ENCODE peak calls at places on chromosomes 4 and X, in four cellular contexts. O is HepG2, D is K562, E is GM12878. H is an unnamed sample.

GRCh38 chr4:107839166-107839565 is 14.4 kb downstream of the SGMS2 start:
- DNase-seq in O (no peak), E (no peak), D (no peak), H (no peak)

GRCh38 chr4:72473434-72473900 is 95.6 kb downstream of the ADAMTS3 start:
- DNase-seq in E (no peak), O (no peak), D (peak; percentile 71), H (no peak)

GRCh38 chr4:113482325-113482724 is 279.2 kb downstream of the CAMK2D start:
- DNase-seq in D (no peak), O (no peak), E (no peak), H (no peak)

GRCh38 chr4:38310446-38311043 is 350.3 kb downstream of the PTTG2 start:
- DNase-seq in E (peak; percentile 97), D (no peak), O (no peak), H (no peak)

GRCh38 chr4:17142232-17142711 is 243.8 kb upstream of the LDB2 start:
- DNase-seq in O (no peak), E (no peak), D (no peak), H (no peak)

GRCh38 chrX:1546601-1547275 is 9.8 kb upstream of the P2RY8 start:
- DNase-seq in E (no peak), D (no peak), O (no peak), H (no peak)

GRCh38 chr4:128349921-128350320 is 62.3 kb upstream of the PGRMC2 start:
- DNase-seq in E (no peak), D (no peak), O (peak; percentile 92), H (no peak)

GRCh38 chr4:174631901-174632758 is 109.8 kb upstream of the HPGD start:
- DNase-seq in D (peak; percentile 25), O (peak; percentile 20), E (no peak), H (no peak)

GRCh38 chr4:162645381-162645780 is 481.6 kb upstream of the FSTL5 start:
- DNase-seq in O (peak; percentile 4), D (no peak), E (no peak), H (no peak)

GRCh38 chrX:138710866-138711331 is 618 bp downstream of the FGF13 start:
- DNase-seq in D (no peak), E (no peak), O (no peak), H (peak; percentile 29)

GRCh38 chr4:41196633-41197332 is 17.6 kb downstream of the APBB2 start:
- DNase-seq in D (no peak), E (no peak), O (no peak), H (no peak)

GRCh38 chr4:5922556-5922955 is 29.7 kb upstream of the CRMP1 start:
- DNase-seq in D (no peak), E (no peak), O (no peak), H (no peak)

GRCh38 chr4:38488891-38489861 is 174.8 kb upstream of the KLF3 start:
- DNase-seq in O (no peak), E (no peak), D (no peak), H (peak; percentile 37)

GRCh38 chrX:110733166-110733565 is 62.5 kb downstream of the CHRDL1 start:
- DNase-seq in D (no peak), O (no peak), E (no peak), H (no peak)

GRCh38 chrX:150310417-150310816 is 52.7 kb upstream of the MAMLD1 start:
- DNase-seq in D (no peak), E (no peak), O (no peak), H (no peak)

GRCh38 chrX:95057341-95057740 is 1383.3 kb downstream of the FAM133A start:
- DNase-seq in O (no peak), E (no peak), D (no peak), H (no peak)

GRCh38 chr4:52574036-52574435 is 85.1 kb downstream of the USP46 start:
- DNase-seq in D (no peak), E (no peak), O (no peak), H (no peak)

GRCh38 chr4:150140774-150141400 is 62.6 kb downstream of the DCLK2 start:
- DNase-seq in E (no peak), O (no peak), D (no peak), H (no peak)

GRCh38 chr4:35493977-35494376 is 750.3 kb downstream of the ARAP2 start:
- DNase-seq in E (no peak), D (no peak), O (no peak), H (no peak)

GRCh38 chrX:150429577-150429976 is 66.5 kb downstream of the MAMLD1 start:
- DNase-seq in O (no peak), D (no peak), E (no peak), H (no peak)

GRCh38 chr4:118889313-118889694 is 650 bp downstream of the SYNPO2 start:
- DNase-seq in E (no peak), D (no peak), O (no peak), H (no peak)

GRCh38 chr4:121096629-121097028 is 24.3 kb upstream of the NDNF start:
- DNase-seq in D (no peak), O (peak; percentile 7), E (no peak), H (no peak)
- TF ChIP-seq ETV6 in D (no peak), O (no peak), E (no peak), H (no peak)

DNA sequence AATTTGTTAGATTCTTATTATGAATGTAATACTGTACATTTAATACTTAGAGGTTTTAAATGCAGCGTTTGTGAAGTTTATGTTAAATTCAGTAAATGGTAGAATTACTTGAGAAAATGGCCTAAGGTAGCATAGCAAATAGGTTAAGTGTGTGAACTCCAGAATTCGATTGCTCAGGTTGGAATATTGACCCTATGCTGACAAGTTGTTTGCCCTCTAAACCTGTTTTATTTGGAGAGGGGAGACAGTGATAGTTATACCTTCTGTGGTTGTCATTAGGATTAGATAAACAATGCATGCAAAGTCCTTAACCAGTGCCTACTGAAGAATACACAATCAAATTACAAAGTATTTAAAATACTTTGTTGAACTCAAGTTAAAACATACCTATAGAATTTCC is 5.4 kb downstream of the ADAD1 start:
- DNase-seq in O (no peak), E (no peak), D (no peak), H (no peak)
- TF ChIP-seq ATF2 in O (no peak), E (no peak), D (no peak), H (no peak)

GRCh38 chrX:18984381-18985185 is 669 bp upstream of the PHKA2 start:
- DNase-seq in D (peak; percentile 88), E (peak; percentile 23), O (peak; percentile 70), H (peak; percentile 80)
- TF ChIP-seq ETV6 in D (no peak), E (no peak), O (no peak), H (no peak)

GRCh38 chr4:1411436-1412375 is 5.5 kb upstream of the NKX1-1 start:
- DNase-seq in D (no peak), E (no peak), O (no peak), H (no peak)

GRCh38 chr4:1409079-1409805 is 3.0 kb upstream of the NKX1-1 start:
- DNase-seq in O (no peak), D (no peak), E (no peak), H (no peak)

GRCh38 chr4:1410491-1411325 is 4.5 kb upstream of the NKX1-1 start:
- DNase-seq in O (peak; percentile 15), E (no peak), D (peak; percentile 90), H (peak; percentile 94)

GRCh38 chr4:1408418-1408817 is 2.2 kb upstream of the NKX1-1 start:
- DNase-seq in D (no peak), O (no peak), E (no peak), H (no peak)

DNA sequence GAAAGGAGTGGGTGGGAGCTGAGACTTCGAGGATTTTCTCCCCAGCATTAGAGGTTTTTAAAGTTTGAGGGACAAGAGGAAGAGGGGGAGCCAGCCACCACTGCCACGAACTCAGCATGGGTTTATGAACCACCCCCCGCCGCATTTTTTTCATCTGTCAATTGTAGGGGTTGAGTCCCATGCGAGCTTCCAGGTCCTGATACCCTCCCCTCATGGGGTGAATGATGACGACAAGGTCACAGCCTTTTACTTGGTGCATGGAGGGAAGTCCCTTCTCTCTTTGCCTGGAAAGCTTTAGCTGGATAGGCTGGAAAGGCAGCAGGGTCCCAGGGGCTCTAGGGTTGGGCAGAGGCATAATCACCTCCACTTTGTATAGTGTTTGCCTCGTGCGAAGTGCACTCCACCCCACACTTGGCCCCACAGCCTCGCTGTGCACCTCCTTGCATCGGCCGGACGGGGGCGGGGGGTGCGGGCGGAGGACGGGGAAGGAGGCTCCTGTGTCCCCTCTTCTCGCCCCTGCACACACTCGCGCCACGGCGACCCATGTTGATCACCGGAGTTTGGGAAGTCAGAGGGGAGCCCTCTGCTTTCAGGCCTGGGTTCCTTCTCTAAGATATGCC is 3.7 kb upstream of the NKX1-1 start:
- DNase-seq in O (no peak), E (no peak), D (no peak), H (no peak)
- TF ChIP-seq ATF2 in O (no peak), E (no peak), D (no peak), H (no peak)

DNA sequence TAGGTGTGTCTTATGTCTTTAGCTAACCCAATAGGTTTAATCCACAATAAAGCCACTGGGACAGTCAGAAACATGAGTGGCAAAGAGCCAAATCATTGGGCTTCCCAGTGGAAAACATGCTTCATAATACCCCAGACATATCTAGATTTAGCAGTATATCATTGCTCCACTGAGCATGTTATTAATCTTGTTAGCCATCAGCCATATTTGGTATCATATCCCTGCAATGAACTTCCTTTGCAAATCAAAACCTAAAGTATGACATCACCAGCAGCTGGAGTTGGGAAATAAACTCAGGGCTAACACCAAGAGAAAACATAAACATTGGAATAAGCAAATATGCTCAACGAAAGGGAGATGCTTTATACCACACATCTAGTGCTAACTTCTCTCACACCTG is 280.8 kb upstream of the NOCT start:
- DNase-seq in E (no peak), O (no peak), D (no peak), H (no peak)
- TF ChIP-seq ETV6 in E (no peak), O (no peak), D (no peak), H (no peak)

GRCh38 chr4:144894525-144894924 is 203.5 kb downstream of the ANAPC10 start:
- DNase-seq in O (no peak), E (no peak), D (no peak), H (no peak)
- TF ChIP-seq ATF2 in O (no peak), E (no peak), D (no peak), H (no peak)